ENCODE peak calls at places on chromosomes 6 and 20, in seven cellular contexts. One of them, this sample, is unnamed.

GRCh38 chr20:31956556-31957220 is 4.8 kb upstream of the PDRG1 start:
- DNase-seq in astrocyte of the cerebellum: no peak
- DNase-seq in tibial nerve: no peak
- DNase-seq in retinal pigment epithelial cell: no peak
- DNase-seq in heart right ventricle: no peak
- DNase-seq in psoas muscle: no peak
- DNase-seq in MM.1S: no peak
- DNase-seq in this sample: no peak

GRCh38 chr6:44503471-44503870 is 116.0 kb downstream of the CDC5L start:
- DNase-seq in astrocyte of the cerebellum: no peak
- DNase-seq in tibial nerve: no peak
- DNase-seq in retinal pigment epithelial cell: no peak
- DNase-seq in heart right ventricle: no peak
- DNase-seq in psoas muscle: no peak
- DNase-seq in MM.1S: no peak
- DNase-seq in this sample: no peak

GRCh38 chr6:88569959-88570358 is 393.5 kb downstream of the RNGTT start:
- DNase-seq in astrocyte of the cerebellum: no peak
- DNase-seq in tibial nerve: no peak
- DNase-seq in retinal pigment epithelial cell: no peak
- DNase-seq in heart right ventricle: no peak
- DNase-seq in psoas muscle: no peak
- DNase-seq in MM.1S: no peak
- DNase-seq in this sample: no peak

GRCh38 chr20:51533291-51534172 is 9.0 kb downstream of the NFATC2 start:
- DNase-seq in astrocyte of the cerebellum: no peak
- DNase-seq in tibial nerve: no peak
- DNase-seq in retinal pigment epithelial cell: no peak
- DNase-seq in heart right ventricle: no peak
- DNase-seq in psoas muscle: no peak
- DNase-seq in MM.1S: no peak
- DNase-seq in this sample: no peak

GRCh38 chr6:166778776-166779175 is 151.7 kb upstream of the RPS6KA2 start:
- DNase-seq in astrocyte of the cerebellum: no peak
- DNase-seq in tibial nerve: no peak
- DNase-seq in retinal pigment epithelial cell: no peak
- DNase-seq in heart right ventricle: no peak
- DNase-seq in psoas muscle: no peak
- DNase-seq in MM.1S: no peak
- DNase-seq in this sample: no peak

GRCh38 chr20:48155231-48155630 is 369.9 kb upstream of the SULF2 start:
- DNase-seq in astrocyte of the cerebellum: no peak
- DNase-seq in tibial nerve: no peak
- DNase-seq in retinal pigment epithelial cell: no peak
- DNase-seq in heart right ventricle: no peak
- DNase-seq in psoas muscle: no peak
- DNase-seq in MM.1S: no peak
- DNase-seq in this sample: no peak

GRCh38 chr6:134310817-134311216 is 7.1 kb downstream of the SGK1 start:
- DNase-seq in astrocyte of the cerebellum: no peak
- DNase-seq in tibial nerve: no peak
- DNase-seq in retinal pigment epithelial cell: no peak
- DNase-seq in heart right ventricle: no peak
- DNase-seq in psoas muscle: no peak
- DNase-seq in MM.1S: no peak
- DNase-seq in this sample: no peak

GRCh38 chr6:43759926-43760798 is 9.8 kb upstream of the VEGFA start:
- DNase-seq in astrocyte of the cerebellum: no peak
- DNase-seq in tibial nerve: no peak
- DNase-seq in retinal pigment epithelial cell: no peak
- DNase-seq in heart right ventricle: no peak
- DNase-seq in psoas muscle: no peak
- DNase-seq in MM.1S: no peak
- DNase-seq in this sample: no peak

GRCh38 chr6:106764353-106764980 is 135.1 kb downstream of the QRSL1 start:
- DNase-seq in astrocyte of the cerebellum: no peak
- DNase-seq in tibial nerve: no peak
- DNase-seq in retinal pigment epithelial cell: no peak
- DNase-seq in heart right ventricle: no peak
- DNase-seq in psoas muscle: no peak
- DNase-seq in MM.1S: no peak
- DNase-seq in this sample: no peak

GRCh38 chr6:32825966-32826365 is 9.2 kb upstream of the HLA-DOB start:
- DNase-seq in astrocyte of the cerebellum: peak
- DNase-seq in tibial nerve: no peak
- DNase-seq in retinal pigment epithelial cell: no peak
- DNase-seq in heart right ventricle: no peak
- DNase-seq in psoas muscle: no peak
- DNase-seq in MM.1S: no peak
- DNase-seq in this sample: no peak

GRCh38 chr6:53608386-53608785 is 57.2 kb downstream of the KLHL31 start:
- DNase-seq in astrocyte of the cerebellum: no peak
- DNase-seq in tibial nerve: no peak
- DNase-seq in retinal pigment epithelial cell: no peak
- DNase-seq in heart right ventricle: no peak
- DNase-seq in psoas muscle: no peak
- DNase-seq in MM.1S: no peak
- DNase-seq in this sample: no peak

GRCh38 chr6:53603381-53604121 is 58.6 kb upstream of the GCLC start:
- DNase-seq in astrocyte of the cerebellum: peak
- DNase-seq in tibial nerve: no peak
- DNase-seq in retinal pigment epithelial cell: no peak
- DNase-seq in heart right ventricle: no peak
- DNase-seq in psoas muscle: no peak
- DNase-seq in MM.1S: no peak
- DNase-seq in this sample: no peak

GRCh38 chr6:53605543-53606235 is 59.9 kb downstream of the KLHL31 start:
- DNase-seq in astrocyte of the cerebellum: no peak
- DNase-seq in tibial nerve: no peak
- DNase-seq in retinal pigment epithelial cell: no peak
- DNase-seq in heart right ventricle: no peak
- DNase-seq in psoas muscle: no peak
- DNase-seq in MM.1S: no peak
- DNase-seq in this sample: no peak

GRCh38 chr6:53604623-53605190 is 59.8 kb upstream of the GCLC start:
- DNase-seq in astrocyte of the cerebellum: no peak
- DNase-seq in tibial nerve: no peak
- DNase-seq in retinal pigment epithelial cell: no peak
- DNase-seq in heart right ventricle: no peak
- DNase-seq in psoas muscle: no peak
- DNase-seq in MM.1S: no peak
- DNase-seq in this sample: no peak
- H3K4me3 ChIP-seq in astrocyte of the cerebellum: no peak
- H3K4me3 ChIP-seq in tibial nerve: no peak
- H3K4me3 ChIP-seq in retinal pigment epithelial cell: no peak
- H3K4me3 ChIP-seq in heart right ventricle: no peak
- H3K4me3 ChIP-seq in psoas muscle: no peak
- H3K4me3 ChIP-seq in MM.1S: no peak
- H3K4me3 ChIP-seq in this sample: no peak

GRCh38 chr6:97077380-97077779 is 152.9 kb downstream of the KLHL32 start:
- DNase-seq in astrocyte of the cerebellum: no peak
- DNase-seq in tibial nerve: no peak
- DNase-seq in retinal pigment epithelial cell: no peak
- DNase-seq in heart right ventricle: no peak
- DNase-seq in psoas muscle: no peak
- DNase-seq in MM.1S: no peak
- DNase-seq in this sample: no peak
- TF ChIP-seq CTCF in astrocyte of the cerebellum: no peak
- TF ChIP-seq CTCF in tibial nerve: no peak
- TF ChIP-seq CTCF in retinal pigment epithelial cell: peak
- TF ChIP-seq CTCF in heart right ventricle: no peak
- TF ChIP-seq CTCF in psoas muscle: no peak
- TF ChIP-seq CTCF in MM.1S: no peak
- TF ChIP-seq CTCF in this sample: peak

GRCh38 chr20:23086931-23087411 is 847 bp upstream of the CD93 start:
- DNase-seq in astrocyte of the cerebellum: no peak
- DNase-seq in tibial nerve: no peak
- DNase-seq in retinal pigment epithelial cell: no peak
- DNase-seq in heart right ventricle: peak
- DNase-seq in psoas muscle: peak
- DNase-seq in MM.1S: no peak
- DNase-seq in this sample: no peak
- H3K4me3 ChIP-seq in astrocyte of the cerebellum: no peak
- H3K4me3 ChIP-seq in tibial nerve: no peak
- H3K4me3 ChIP-seq in retinal pigment epithelial cell: no peak
- H3K4me3 ChIP-seq in heart right ventricle: peak
- H3K4me3 ChIP-seq in psoas muscle: peak
- H3K4me3 ChIP-seq in MM.1S: no peak
- H3K4me3 ChIP-seq in this sample: no peak

GRCh38 chr20:17884318-17885003 is 84.1 kb downstream of the SNX5 start:
- DNase-seq in astrocyte of the cerebellum: no peak
- DNase-seq in tibial nerve: no peak
- DNase-seq in retinal pigment epithelial cell: no peak
- DNase-seq in heart right ventricle: no peak
- DNase-seq in psoas muscle: no peak
- DNase-seq in MM.1S: no peak
- DNase-seq in this sample: no peak
- TF ChIP-seq CTCF in astrocyte of the cerebellum: no peak
- TF ChIP-seq CTCF in tibial nerve: no peak
- TF ChIP-seq CTCF in retinal pigment epithelial cell: no peak
- TF ChIP-seq CTCF in heart right ventricle: no peak
- TF ChIP-seq CTCF in psoas muscle: no peak
- TF ChIP-seq CTCF in MM.1S: no peak
- TF ChIP-seq CTCF in this sample: no peak

GRCh38 chr6:140774080-140774505 is 1358.6 kb upstream of the GJE1 start:
- DNase-seq in astrocyte of the cerebellum: peak
- DNase-seq in tibial nerve: no peak
- DNase-seq in retinal pigment epithelial cell: peak
- DNase-seq in heart right ventricle: peak
- DNase-seq in psoas muscle: no peak
- DNase-seq in MM.1S: peak
- DNase-seq in this sample: peak
- H3K4me3 ChIP-seq in astrocyte of the cerebellum: no peak
- H3K4me3 ChIP-seq in tibial nerve: no peak
- H3K4me3 ChIP-seq in retinal pigment epithelial cell: no peak
- H3K4me3 ChIP-seq in heart right ventricle: no peak
- H3K4me3 ChIP-seq in psoas muscle: peak
- H3K4me3 ChIP-seq in MM.1S: no peak
- H3K4me3 ChIP-seq in this sample: no peak

DNA sequence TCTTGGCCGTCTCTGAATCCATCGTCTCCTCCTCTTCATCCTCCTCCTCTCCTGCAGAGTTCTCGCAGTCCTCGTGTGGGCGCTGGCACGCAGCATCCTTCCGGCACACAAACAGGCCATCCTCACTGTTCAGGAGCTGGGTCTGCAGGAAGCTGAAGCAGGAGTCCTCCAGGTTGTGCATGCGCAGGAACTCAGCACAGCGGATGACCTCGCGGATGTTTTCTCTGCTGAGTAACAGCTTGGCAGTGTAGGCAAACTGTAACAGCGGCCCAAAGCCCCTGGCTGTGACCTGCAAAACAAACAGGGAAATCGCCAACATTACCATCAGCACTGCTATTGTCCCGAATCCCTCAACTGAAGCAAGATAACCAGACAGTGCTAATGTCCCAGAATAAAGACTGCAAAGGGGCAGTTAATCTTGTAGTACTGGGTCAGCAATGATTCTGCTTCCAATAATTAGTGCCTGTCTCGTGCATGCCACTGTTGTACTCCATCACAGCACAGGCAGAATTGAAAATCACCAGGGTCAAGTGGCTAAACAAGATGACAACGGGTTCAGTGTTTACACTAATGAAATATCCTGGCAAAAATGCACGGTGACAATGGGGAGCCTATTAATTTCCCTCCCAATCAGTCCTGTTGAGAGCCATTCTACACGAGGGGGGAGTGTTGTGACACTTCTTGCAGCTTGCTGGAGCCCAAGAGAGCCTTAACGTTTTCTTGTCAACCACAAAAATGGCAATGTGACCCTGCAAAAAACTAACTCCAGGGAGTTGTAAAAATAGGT is 57.5 kb downstream of the GJA10 start:
- DNase-seq in astrocyte of the cerebellum: peak
- DNase-seq in tibial nerve: no peak
- DNase-seq in retinal pigment epithelial cell: no peak
- DNase-seq in heart right ventricle: no peak
- DNase-seq in psoas muscle: no peak
- DNase-seq in MM.1S: no peak
- DNase-seq in this sample: no peak
- TF ChIP-seq CTCF in astrocyte of the cerebellum: no peak
- TF ChIP-seq CTCF in tibial nerve: no peak
- TF ChIP-seq CTCF in retinal pigment epithelial cell: no peak
- TF ChIP-seq CTCF in heart right ventricle: no peak
- TF ChIP-seq CTCF in psoas muscle: no peak
- TF ChIP-seq CTCF in MM.1S: no peak
- TF ChIP-seq CTCF in this sample: no peak

DNA sequence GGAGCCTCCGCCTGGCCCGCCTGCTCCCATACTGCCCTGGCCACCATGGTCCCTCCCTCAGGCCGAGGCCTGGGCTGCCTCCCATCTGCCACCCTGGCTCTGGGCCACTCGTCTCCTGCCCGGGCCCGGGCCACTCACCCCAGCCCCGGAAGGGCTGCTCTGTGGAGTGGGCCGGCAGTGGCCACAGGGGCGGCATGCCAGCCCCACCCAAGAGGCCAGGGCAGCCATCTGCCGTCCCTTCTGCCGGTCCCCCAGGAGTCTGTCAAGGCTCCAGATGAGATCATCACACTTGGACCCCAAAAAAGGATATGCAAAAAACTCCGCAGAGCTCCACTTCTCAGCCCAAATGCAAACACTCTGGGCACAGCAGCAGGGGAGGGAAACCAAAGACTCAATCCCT is 23.8 kb upstream of the TLDC2 start:
- DNase-seq in astrocyte of the cerebellum: no peak
- DNase-seq in tibial nerve: no peak
- DNase-seq in retinal pigment epithelial cell: no peak
- DNase-seq in heart right ventricle: no peak
- DNase-seq in psoas muscle: no peak
- DNase-seq in MM.1S: no peak
- DNase-seq in this sample: no peak
- H3K4me3 ChIP-seq in astrocyte of the cerebellum: no peak
- H3K4me3 ChIP-seq in tibial nerve: no peak
- H3K4me3 ChIP-seq in retinal pigment epithelial cell: no peak
- H3K4me3 ChIP-seq in heart right ventricle: no peak
- H3K4me3 ChIP-seq in psoas muscle: no peak
- H3K4me3 ChIP-seq in MM.1S: no peak
- H3K4me3 ChIP-seq in this sample: no peak